ENCODE peak calls at places on chromosome 7, in five cellular contexts. V is thoracic aorta, A is choroid plexus epithelial cell, X is GM23338, M is OCI-LY7. U is an unnamed sample.

GRCh38 chr7:46713868-46714596 is 793.0 kb upstream of the IGFBP3 start:
- DNase-seq in V (no peak), X (no peak), A (peak), M (no peak), U (no peak)

GRCh38 chr7:16650266-16650665 is 4.3 kb downstream of the BZW2 start:
- DNase-seq in V (no peak), M (no peak), A (no peak), X (no peak), U (no peak)

GRCh38 chr7:101864039-101864438 is 46.6 kb downstream of the CUX1 start:
- DNase-seq in X (no peak), V (no peak), A (no peak), M (no peak), U (no peak)

GRCh38 chr7:46630031-46630430 is 709.0 kb upstream of the IGFBP3 start:
- DNase-seq in M (no peak), A (peak), V (no peak), X (no peak), U (no peak)

GRCh38 chr7:98178321-98178720 is 32.9 kb upstream of the BHLHA15 start:
- DNase-seq in V (no peak), A (no peak), X (peak), M (no peak), U (no peak)

GRCh38 chr7:103613655-103614642 is 167.9 kb upstream of the SLC26A5 start:
- DNase-seq in X (peak), V (no peak), M (no peak), A (peak), U (no peak)

GRCh38 chr7:96169439-96169838 is 152.5 kb downstream of the SLC25A13 start:
- DNase-seq in A (peak), X (no peak), V (no peak), M (no peak), U (no peak)

GRCh38 chr7:43568529-43568928 is 14.4 kb upstream of the STK17A start:
- DNase-seq in X (no peak), V (no peak), A (peak), M (no peak), U (no peak)

GRCh38 chr7:127755529-127755928 is 103.5 kb downstream of the SND1 start:
- DNase-seq in A (no peak), X (no peak), V (no peak), M (no peak), U (no peak)

GRCh38 chr7:77867208-77867915 is 68.8 kb downstream of the PHTF2 start:
- DNase-seq in X (no peak), M (no peak), V (no peak), A (peak), U (no peak)

GRCh38 chr7:76357379-76358052 is 1.3 kb downstream of the YWHAG start:
- DNase-seq in V (no peak), A (no peak), X (no peak), M (no peak), U (no peak)

GRCh38 chr7:145729701-145730100 is 386.9 kb upstream of the CNTNAP2 start:
- DNase-seq in V (no peak), M (no peak), A (peak), X (no peak), U (no peak)

GRCh38 chr7:30702200-30702599 is 19.9 kb upstream of the CRHR2 start:
- DNase-seq in A (no peak), X (no peak), M (peak), V (no peak), U (no peak)

GRCh38 chr7:40758590-40758989 is 623.8 kb downstream of the SUGCT start:
- DNase-seq in M (no peak), A (no peak), X (no peak), V (no peak), U (no peak)

GRCh38 chr7:137025469-137026175 is 157.2 kb downstream of the CHRM2 start:
- DNase-seq in V (no peak), X (no peak), M (no peak), A (peak), U (no peak)

GRCh38 chr7:1611708-1612241 is 41.9 kb upstream of the PSMG3 start:
- DNase-seq in A (peak), M (no peak), X (no peak), V (no peak), U (no peak)

GRCh38 chr7:115471891-115472290 is 550.0 kb downstream of the MDFIC start:
- DNase-seq in V (no peak), X (no peak), A (peak), M (no peak), U (no peak)

GRCh38 chr7:28931565-28931964 is 26.6 kb downstream of the TRIL start:
- DNase-seq in A (no peak), X (no peak), V (no peak), M (no peak), U (no peak)

GRCh38 chr7:140251824-140252555 is 75.2 kb upstream of the KDM7A start:
- DNase-seq in X (no peak), V (no peak), A (no peak), M (no peak), U (no peak)

GRCh38 chr7:135238112-135238744 is 4.6 kb downstream of the STRA8 start:
- DNase-seq in X (peak), M (peak), V (no peak), A (no peak), U (no peak)

GRCh38 chr7:137577184-137577583 is 233.7 kb upstream of the PTN start:
- DNase-seq in M (no peak), X (no peak), V (no peak), A (peak), U (no peak)

GRCh38 chr7:36895112-36895511 is 170.8 kb upstream of the AOAH start:
- DNase-seq in M (no peak), A (no peak), X (no peak), V (no peak), U (no peak)

GRCh38 chr7:8413600-8413999 is 19.8 kb upstream of the NXPH1 start:
- DNase-seq in X (no peak), A (no peak), V (no peak), M (no peak), U (no peak)

GRCh38 chr7:91565499-91566331 is 301.5 kb downstream of the FZD1 start:
- DNase-seq in M (no peak), X (peak), A (no peak), V (no peak), U (no peak)

GRCh38 chr7:130272456-130273080 is 5.9 kb downstream of the CPA2 start:
- DNase-seq in M (no peak), V (no peak), X (peak), A (peak), U (no peak)

GRCh38 chr7:26074919-26075318 is 77.1 kb upstream of the NFE2L3 start:
- DNase-seq in X (no peak), V (no peak), A (no peak), M (no peak), U (no peak)

GRCh38 chr7:34622182-34622581 is 35.8 kb upstream of the NPSR1 start:
- DNase-seq in A (no peak), X (peak), V (no peak), M (no peak), U (no peak)

GRCh38 chr7:104956753-104957450 is 57.1 kb upstream of the KMT2E start:
- DNase-seq in X (no peak), M (no peak), V (no peak), A (peak), U (no peak)

GRCh38 chr7:149027055-149027454 is 1.2 kb downstream of the PDIA4 start:
- DNase-seq in V (no peak), A (no peak), X (no peak), M (peak), U (no peak)

GRCh38 chr7:70317356-70317755 is 719.1 kb downstream of the AUTS2 start:
- DNase-seq in A (no peak), V (no peak), X (no peak), M (no peak), U (no peak)

GRCh38 chr7:50197547-50197946 is 104.5 kb upstream of the ZPBP start:
- DNase-seq in V (no peak), M (no peak), A (no peak), X (peak), U (no peak)

GRCh38 chr7:43119371-43120069 is 7.1 kb downstream of the HECW1 start:
- DNase-seq in A (peak), X (peak), M (no peak), V (no peak), U (no peak)

GRCh38 chr7:2996141-2996540 is 47.5 kb downstream of the CARD11 start:
- DNase-seq in X (no peak), A (no peak), M (no peak), V (no peak), U (no peak)

GRCh38 chr7:15305002-15305600 is 256.7 kb downstream of the AGMO start:
- DNase-seq in M (peak), V (no peak), A (peak), X (peak), U (peak)

GRCh38 chr7:156560696-156561210 is 79.8 kb upstream of the RNF32 start:
- DNase-seq in M (no peak), V (no peak), A (no peak), X (no peak), U (no peak)

GRCh38 chr7:156558198-156558597 is 82.4 kb upstream of the RNF32 start:
- DNase-seq in A (peak), X (no peak), V (no peak), M (no peak), U (no peak)

GRCh38 chr7:156556083-156556482 is 84.5 kb upstream of the RNF32 start:
- DNase-seq in A (no peak), V (no peak), M (no peak), X (no peak), U (no peak)

GRCh38 chr7:156559001-156559400 is 81.6 kb upstream of the RNF32 start:
- DNase-seq in X (no peak), A (no peak), M (no peak), V (no peak), U (no peak)

GRCh38 chr7:156560075-156560474 is 80.5 kb upstream of the RNF32 start:
- DNase-seq in M (no peak), A (no peak), X (peak), V (no peak), U (no peak)
- TF ChIP-seq CTCF in M (peak), A (no peak), X (peak), V (no peak), U (peak)

DNA sequence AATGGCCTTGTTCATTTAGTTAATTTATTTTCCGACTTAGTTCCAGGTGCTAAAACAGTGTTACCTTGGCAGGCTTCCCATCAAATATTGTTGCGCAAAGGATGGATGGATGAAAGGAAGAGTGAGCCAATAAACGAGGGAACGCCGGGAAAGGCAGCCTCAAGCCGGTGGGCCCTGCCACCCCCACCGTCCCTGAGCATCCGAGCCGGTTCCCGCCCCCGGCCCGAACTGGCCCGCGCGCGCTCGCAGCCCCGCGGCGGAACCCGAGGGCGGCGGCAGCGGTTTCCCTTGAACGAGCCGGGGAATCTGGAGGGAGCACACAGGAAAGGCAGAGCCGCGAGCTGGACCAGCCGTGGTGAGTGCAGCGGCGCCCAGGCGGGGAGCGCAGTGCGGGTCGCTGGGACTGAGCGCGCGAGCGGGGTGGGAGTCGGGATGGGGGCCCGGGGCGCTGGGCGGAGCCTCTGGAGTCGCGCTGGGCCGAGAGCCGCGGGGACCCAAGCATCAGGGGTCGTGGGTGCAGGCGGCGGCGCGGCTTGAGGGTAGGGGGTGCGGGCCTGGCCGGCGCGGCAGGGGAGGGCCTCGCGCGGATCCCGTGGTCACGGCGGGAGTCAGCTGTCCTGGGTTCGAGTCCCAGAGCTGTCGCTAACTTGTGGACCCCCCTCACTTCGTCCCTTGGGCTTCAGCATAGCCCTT is at the start of gene AGK:
- DNase-seq in V (no peak), X (peak), A (peak), M (peak), U (peak)
- TF ChIP-seq CTCF in V (no peak), X (no peak), A (no peak), M (no peak), U (no peak)

GRCh38 chr7:74498996-74499834 is 45.5 kb downstream of the GTF2IRD1 start:
- DNase-seq in X (no peak), A (peak), M (no peak), V (no peak), U (no peak)
- TF ChIP-seq CTCF in X (no peak), A (no peak), M (no peak), V (no peak), U (no peak)

DNA sequence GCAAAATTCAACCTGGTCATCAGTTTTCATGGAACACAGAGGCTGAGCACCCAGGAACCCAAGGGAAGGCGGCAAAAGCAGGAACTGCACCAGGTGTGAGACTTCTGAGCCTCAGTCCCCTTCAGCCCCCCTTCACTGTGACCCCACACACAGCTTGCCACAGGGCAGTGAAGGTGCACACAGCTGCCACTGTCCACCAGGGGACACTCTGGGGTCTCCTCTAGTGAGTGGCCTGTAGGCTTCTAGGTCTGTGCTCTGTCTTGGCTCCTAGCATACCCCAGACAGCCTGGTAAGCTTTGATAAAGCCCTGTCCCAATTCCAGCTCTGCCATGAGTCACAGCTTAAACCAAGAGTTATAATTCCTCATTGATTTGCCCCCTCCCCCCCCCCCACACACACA is 12.1 kb downstream of the KCNH2 start:
- DNase-seq in V (no peak), A (no peak), M (peak), X (peak), U (no peak)
- TF ChIP-seq CTCF in V (no peak), A (peak), M (no peak), X (peak), U (peak)

DNA sequence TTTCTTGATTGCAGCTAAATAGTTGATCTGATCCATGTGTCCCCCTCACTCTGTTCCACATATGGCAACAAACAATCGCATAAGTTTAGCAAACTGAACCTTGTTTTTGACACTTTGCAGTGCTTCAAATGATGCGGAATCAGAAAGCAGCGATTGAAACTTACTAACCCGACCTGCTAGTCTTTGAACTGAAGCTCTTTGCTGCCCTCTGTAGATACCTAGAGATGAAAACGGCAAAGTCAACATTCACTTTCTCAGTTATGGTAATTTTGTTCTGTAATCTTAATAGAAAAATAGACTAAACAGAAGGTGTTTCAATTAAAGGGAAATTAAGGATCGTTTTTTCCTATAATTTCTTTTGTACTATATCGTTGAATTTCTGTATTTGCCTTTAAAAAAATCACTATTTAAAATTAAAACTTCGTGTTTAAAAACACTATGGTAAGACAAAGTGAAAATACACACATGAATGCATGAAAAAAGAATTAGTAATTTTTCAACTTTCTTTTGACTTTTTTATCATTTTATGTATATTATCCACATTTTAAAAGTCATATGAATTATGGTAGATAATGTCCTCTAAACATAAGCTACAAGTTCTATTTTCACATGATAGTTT is 276.5 kb downstream of the MAGI2 start:
- DNase-seq in X (peak), A (peak), V (no peak), M (peak), U (no peak)
- TF ChIP-seq CTCF in X (peak), A (peak), V (peak), M (peak), U (peak)

GRCh38 chr7:117384693-117385092 is 42.6 kb downstream of the ASZ1 start:
- DNase-seq in A (peak), M (no peak), V (no peak), X (no peak), U (no peak)

GRCh38 chr7:117386125-117386709 is 41.1 kb downstream of the ASZ1 start:
- DNase-seq in V (no peak), A (no peak), M (no peak), X (no peak), U (no peak)

GRCh38 chr7:117381357-117381756 is 45.9 kb downstream of the ASZ1 start:
- DNase-seq in A (peak), M (no peak), V (no peak), X (no peak), U (no peak)

GRCh38 chr7:117383826-117384225 is 43.5 kb downstream of the ASZ1 start:
- DNase-seq in A (peak), V (no peak), M (no peak), X (peak), U (no peak)

GRCh38 chr7:117385340-117386124 is 41.8 kb downstream of the ASZ1 start:
- DNase-seq in M (peak), X (peak), V (no peak), A (peak), U (no peak)
- TF ChIP-seq CTCF in M (peak), X (no peak), V (peak), A (peak), U (peak)

GRCh38 chr7:154693646-154694045 is 309.3 kb downstream of the PAXIP1 start:
- DNase-seq in V (no peak), M (no peak), X (no peak), A (no peak), U (no peak)

GRCh38 chr7:154696556-154696955 is 306.4 kb downstream of the PAXIP1 start:
- DNase-seq in A (no peak), V (no peak), M (no peak), X (no peak), U (no peak)

GRCh38 chr7:154695836-154696235 is 307.1 kb downstream of the PAXIP1 start:
- DNase-seq in V (no peak), A (no peak), X (no peak), M (no peak), U (no peak)

GRCh38 chr7:154699421-154699820 is 303.5 kb downstream of the PAXIP1 start:
- DNase-seq in M (no peak), X (no peak), A (no peak), V (no peak), U (no peak)

DNA sequence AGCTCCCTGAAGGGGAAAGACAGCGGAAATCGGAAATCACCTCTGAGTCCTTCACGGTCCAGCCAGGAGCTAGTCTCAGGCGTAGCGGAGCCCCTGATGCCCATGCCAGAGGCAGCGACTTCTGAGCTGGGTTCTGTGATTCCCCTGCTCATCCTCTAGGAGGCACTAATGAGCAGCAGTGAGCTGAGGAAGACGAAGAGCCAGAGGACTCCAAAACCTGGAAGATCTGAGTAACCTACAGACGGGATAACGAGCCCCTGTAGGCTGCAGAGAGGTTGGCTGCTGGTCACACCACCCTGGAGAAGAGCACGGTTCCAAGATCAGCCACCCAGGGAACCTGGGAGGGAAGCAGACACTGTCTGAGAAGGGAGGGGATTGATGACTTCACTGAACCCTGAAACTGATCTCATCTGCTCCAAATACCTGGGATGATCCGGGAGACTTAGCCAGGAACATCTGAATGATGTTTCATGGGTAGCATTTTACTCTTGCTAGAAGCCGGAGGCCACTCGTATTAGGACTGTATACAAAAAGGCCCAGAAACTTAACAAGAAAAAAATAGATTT is 304.1 kb downstream of the PAXIP1 start:
- DNase-seq in M (peak), V (no peak), A (no peak), X (no peak), U (no peak)
- TF ChIP-seq CTCF in M (peak), V (no peak), A (no peak), X (peak), U (peak)

GRCh38 chr7:23235688-23236280 is 10.8 kb upstream of the GPNMB start:
- DNase-seq in V (no peak), X (no peak), A (peak), M (no peak), U (no peak)

GRCh38 chr7:23237000-23237399 is 9.6 kb upstream of the GPNMB start:
- DNase-seq in M (no peak), A (no peak), X (no peak), V (no peak), U (no peak)

GRCh38 chr7:23230586-23231195 is 15.9 kb upstream of the GPNMB start:
- DNase-seq in X (no peak), M (no peak), V (no peak), A (no peak), U (no peak)

GRCh38 chr7:23232966-23233365 is 13.6 kb upstream of the GPNMB start:
- DNase-seq in M (no peak), V (no peak), A (no peak), X (peak), U (no peak)

GRCh38 chr7:23234569-23235296 is 11.8 kb upstream of the GPNMB start:
- DNase-seq in A (peak), X (no peak), M (no peak), V (no peak), U (no peak)
- TF ChIP-seq CTCF in A (no peak), X (no peak), M (no peak), V (no peak), U (no peak)

U was measured in progenitor cell of endocrine pancreas.